ENCODE peak calls at places on chromosomes 5 and 9, in nine cellular contexts. One of them, this sample, is unnamed.

GRCh38 chr9:120109242-120109641 is 470.7 kb downstream of the CDK5RAP2 start:
- DNase-seq in cardiac muscle cell: no peak
- DNase-seq in lung: no peak
- DNase-seq in IMR-90: no peak
- DNase-seq in AG04450: no peak
- DNase-seq in endothelial cell of umbilical vein: no peak
- DNase-seq in CD8-positive, alpha-beta T cell: no peak
- DNase-seq in tibial artery: no peak
- DNase-seq in fibroblast of lung: no peak
- DNase-seq in this sample: no peak

GRCh38 chr9:127976498-127976897 is 4.3 kb downstream of the EEIG1 start:
- DNase-seq in tibial artery: no peak
- DNase-seq in cardiac muscle cell: no peak
- DNase-seq in AG04450: no peak
- DNase-seq in CD8-positive, alpha-beta T cell: no peak
- DNase-seq in IMR-90: no peak
- DNase-seq in lung: peak
- DNase-seq in endothelial cell of umbilical vein: no peak
- DNase-seq in fibroblast of lung: no peak
- DNase-seq in this sample: peak

GRCh38 chr5:137891849-137892248 is 2.6 kb downstream of the PKD2L2 start:
- DNase-seq in AG04450: no peak
- DNase-seq in endothelial cell of umbilical vein: no peak
- DNase-seq in cardiac muscle cell: no peak
- DNase-seq in fibroblast of lung: no peak
- DNase-seq in lung: no peak
- DNase-seq in CD8-positive, alpha-beta T cell: no peak
- DNase-seq in tibial artery: no peak
- DNase-seq in IMR-90: no peak
- DNase-seq in this sample: no peak

GRCh38 chr9:132627120-132627519 is 42.7 kb downstream of the DDX31 start:
- DNase-seq in fibroblast of lung: no peak
- DNase-seq in CD8-positive, alpha-beta T cell: no peak
- DNase-seq in lung: no peak
- DNase-seq in cardiac muscle cell: no peak
- DNase-seq in endothelial cell of umbilical vein: no peak
- DNase-seq in IMR-90: no peak
- DNase-seq in AG04450: no peak
- DNase-seq in tibial artery: no peak
- DNase-seq in this sample: no peak

GRCh38 chr5:72658767-72659540 is 151.7 kb upstream of the ZNF366 start:
- DNase-seq in endothelial cell of umbilical vein: no peak
- DNase-seq in cardiac muscle cell: no peak
- DNase-seq in fibroblast of lung: no peak
- DNase-seq in tibial artery: no peak
- DNase-seq in AG04450: no peak
- DNase-seq in CD8-positive, alpha-beta T cell: no peak
- DNase-seq in IMR-90: peak
- DNase-seq in lung: no peak
- DNase-seq in this sample: no peak

GRCh38 chr5:101977729-101978345 is 318.2 kb downstream of the SLCO4C1 start:
- DNase-seq in IMR-90: peak
- DNase-seq in endothelial cell of umbilical vein: peak
- DNase-seq in AG04450: peak
- DNase-seq in cardiac muscle cell: peak
- DNase-seq in tibial artery: no peak
- DNase-seq in CD8-positive, alpha-beta T cell: no peak
- DNase-seq in fibroblast of lung: peak
- DNase-seq in lung: no peak
- DNase-seq in this sample: no peak

GRCh38 chr5:133327946-133328401 is 276.2 kb downstream of the HSPA4 start:
- DNase-seq in IMR-90: no peak
- DNase-seq in CD8-positive, alpha-beta T cell: no peak
- DNase-seq in cardiac muscle cell: no peak
- DNase-seq in endothelial cell of umbilical vein: no peak
- DNase-seq in lung: no peak
- DNase-seq in tibial artery: no peak
- DNase-seq in fibroblast of lung: no peak
- DNase-seq in AG04450: no peak
- DNase-seq in this sample: no peak

GRCh38 chr5:37668524-37669047 is 171.3 kb downstream of the GDNF start:
- DNase-seq in cardiac muscle cell: peak
- DNase-seq in IMR-90: peak
- DNase-seq in tibial artery: no peak
- DNase-seq in CD8-positive, alpha-beta T cell: no peak
- DNase-seq in lung: peak
- DNase-seq in AG04450: peak
- DNase-seq in fibroblast of lung: peak
- DNase-seq in endothelial cell of umbilical vein: peak
- DNase-seq in this sample: no peak

GRCh38 chr5:69512740-69513260 is 20.2 kb downstream of the OCLN start:
- DNase-seq in fibroblast of lung: peak
- DNase-seq in lung: no peak
- DNase-seq in endothelial cell of umbilical vein: peak
- DNase-seq in cardiac muscle cell: peak
- DNase-seq in CD8-positive, alpha-beta T cell: no peak
- DNase-seq in IMR-90: peak
- DNase-seq in tibial artery: no peak
- DNase-seq in AG04450: peak
- DNase-seq in this sample: no peak

GRCh38 chr9:98538626-98539031 is 170.1 kb downstream of the GABBR2 start:
- DNase-seq in fibroblast of lung: peak
- DNase-seq in lung: peak
- DNase-seq in endothelial cell of umbilical vein: no peak
- DNase-seq in IMR-90: peak
- DNase-seq in tibial artery: no peak
- DNase-seq in AG04450: no peak
- DNase-seq in CD8-positive, alpha-beta T cell: no peak
- DNase-seq in cardiac muscle cell: peak
- DNase-seq in this sample: no peak

GRCh38 chr9:1125741-1126140 is 75.6 kb downstream of the DMRT2 start:
- DNase-seq in endothelial cell of umbilical vein: no peak
- DNase-seq in AG04450: no peak
- DNase-seq in IMR-90: peak
- DNase-seq in fibroblast of lung: no peak
- DNase-seq in cardiac muscle cell: peak
- DNase-seq in lung: no peak
- DNase-seq in tibial artery: no peak
- DNase-seq in CD8-positive, alpha-beta T cell: no peak
- DNase-seq in this sample: no peak

GRCh38 chr5:4561403-4561802 is 578.7 kb upstream of the ADAMTS16 start:
- DNase-seq in tibial artery: no peak
- DNase-seq in cardiac muscle cell: no peak
- DNase-seq in fibroblast of lung: no peak
- DNase-seq in AG04450: no peak
- DNase-seq in endothelial cell of umbilical vein: no peak
- DNase-seq in IMR-90: no peak
- DNase-seq in CD8-positive, alpha-beta T cell: no peak
- DNase-seq in lung: no peak
- DNase-seq in this sample: no peak
- H3K4me3 ChIP-seq in tibial artery: no peak
- H3K4me3 ChIP-seq in cardiac muscle cell: no peak
- H3K4me3 ChIP-seq in fibroblast of lung: no peak
- H3K4me3 ChIP-seq in AG04450: no peak
- H3K4me3 ChIP-seq in endothelial cell of umbilical vein: no peak
- H3K4me3 ChIP-seq in IMR-90: no peak
- H3K4me3 ChIP-seq in CD8-positive, alpha-beta T cell: no peak
- H3K4me3 ChIP-seq in lung: no peak
- H3K4me3 ChIP-seq in this sample: no peak

GRCh38 chr9:114344692-114345091 is 15.0 kb downstream of the ORM2 start:
- DNase-seq in CD8-positive, alpha-beta T cell: no peak
- DNase-seq in cardiac muscle cell: no peak
- DNase-seq in fibroblast of lung: no peak
- DNase-seq in endothelial cell of umbilical vein: no peak
- DNase-seq in tibial artery: no peak
- DNase-seq in AG04450: no peak
- DNase-seq in IMR-90: no peak
- DNase-seq in lung: no peak
- DNase-seq in this sample: no peak
- H3K27ac ChIP-seq in CD8-positive, alpha-beta T cell: no peak
- H3K27ac ChIP-seq in cardiac muscle cell: no peak
- H3K27ac ChIP-seq in fibroblast of lung: no peak
- H3K27ac ChIP-seq in endothelial cell of umbilical vein: no peak
- H3K27ac ChIP-seq in tibial artery: no peak
- H3K27ac ChIP-seq in AG04450: no peak
- H3K27ac ChIP-seq in IMR-90: no peak
- H3K27ac ChIP-seq in lung: no peak
- H3K27ac ChIP-seq in this sample: no peak

DNA sequence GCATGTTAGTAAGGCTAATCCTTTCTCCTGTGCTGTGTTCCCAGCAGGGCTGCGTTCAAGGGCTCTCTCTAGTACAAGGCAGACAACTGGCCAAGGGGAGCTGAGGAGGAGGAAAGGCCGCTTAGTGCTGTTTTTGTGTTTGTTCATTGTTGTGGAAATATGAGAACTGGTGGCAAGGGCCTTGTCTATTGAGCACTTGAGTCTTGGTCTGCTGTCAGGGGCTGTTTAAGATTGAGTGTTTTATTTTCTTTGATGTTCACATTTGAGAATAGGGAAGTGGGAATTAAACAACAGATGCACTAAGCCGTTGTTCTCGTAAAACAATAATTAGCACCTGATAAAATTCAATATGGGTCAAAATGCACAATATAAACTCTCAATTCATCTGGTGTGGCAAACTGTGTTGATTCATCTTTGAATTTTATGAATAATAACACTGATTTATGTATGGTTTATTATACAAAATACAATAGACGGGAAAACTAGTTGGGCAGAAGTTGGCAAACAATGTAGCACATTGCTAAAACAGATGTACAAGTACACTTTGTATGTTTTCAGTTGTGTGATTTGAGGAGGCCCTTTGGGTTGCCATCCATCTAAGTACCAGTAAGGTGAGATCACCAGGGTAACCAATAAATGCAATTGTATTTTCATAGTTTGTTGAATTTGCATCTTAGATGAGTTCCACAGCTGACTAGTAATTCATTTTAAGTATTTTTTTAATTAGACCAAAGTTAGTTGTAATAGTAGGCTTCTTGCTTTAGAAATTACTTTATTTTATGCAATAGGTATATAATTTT is 97.6 kb upstream of the GRHPR start:
- DNase-seq in fibroblast of lung: peak
- DNase-seq in CD8-positive, alpha-beta T cell: no peak
- DNase-seq in AG04450: no peak
- DNase-seq in IMR-90: no peak
- DNase-seq in endothelial cell of umbilical vein: no peak
- DNase-seq in cardiac muscle cell: no peak
- DNase-seq in tibial artery: no peak
- DNase-seq in lung: no peak
- DNase-seq in this sample: no peak
- H3K4me3 ChIP-seq in fibroblast of lung: no peak
- H3K4me3 ChIP-seq in CD8-positive, alpha-beta T cell: no peak
- H3K4me3 ChIP-seq in AG04450: no peak
- H3K4me3 ChIP-seq in IMR-90: no peak
- H3K4me3 ChIP-seq in endothelial cell of umbilical vein: no peak
- H3K4me3 ChIP-seq in cardiac muscle cell: no peak
- H3K4me3 ChIP-seq in tibial artery: no peak
- H3K4me3 ChIP-seq in lung: no peak
- H3K4me3 ChIP-seq in this sample: no peak

DNA sequence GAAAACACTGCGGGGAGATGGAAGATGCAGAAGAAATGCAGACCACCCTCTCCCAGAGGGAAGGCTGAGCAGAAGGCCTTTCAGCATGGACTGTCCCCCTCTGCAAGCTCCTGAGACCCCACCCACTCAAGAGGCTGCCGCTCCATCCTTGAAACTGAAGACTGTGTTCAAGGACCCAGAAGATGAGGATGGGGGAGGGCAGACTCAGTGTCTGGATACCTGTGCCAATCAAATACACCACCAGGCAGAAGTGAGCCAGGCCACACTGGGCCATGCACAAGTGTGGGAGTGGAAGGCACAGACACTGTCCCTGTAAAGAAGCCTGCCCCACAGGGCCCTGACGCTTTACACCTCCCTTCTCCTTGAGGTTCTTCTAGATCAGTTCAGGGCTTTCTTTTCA is 40.0 kb upstream of the IPPK start:
- DNase-seq in endothelial cell of umbilical vein: no peak
- DNase-seq in tibial artery: no peak
- DNase-seq in CD8-positive, alpha-beta T cell: no peak
- DNase-seq in lung: no peak
- DNase-seq in AG04450: no peak
- DNase-seq in cardiac muscle cell: no peak
- DNase-seq in fibroblast of lung: no peak
- DNase-seq in IMR-90: no peak
- DNase-seq in this sample: no peak
- H3K27ac ChIP-seq in endothelial cell of umbilical vein: no peak
- H3K27ac ChIP-seq in tibial artery: no peak
- H3K27ac ChIP-seq in CD8-positive, alpha-beta T cell: no peak
- H3K27ac ChIP-seq in lung: no peak
- H3K27ac ChIP-seq in AG04450: no peak
- H3K27ac ChIP-seq in cardiac muscle cell: no peak
- H3K27ac ChIP-seq in fibroblast of lung: no peak
- H3K27ac ChIP-seq in IMR-90: no peak
- H3K27ac ChIP-seq in this sample: no peak

GRCh38 chr9:36192196-36192595 is 1.5 kb downstream of the CLTA start:
- DNase-seq in tibial artery: no peak
- DNase-seq in fibroblast of lung: peak
- DNase-seq in CD8-positive, alpha-beta T cell: no peak
- DNase-seq in endothelial cell of umbilical vein: peak
- DNase-seq in lung: no peak
- DNase-seq in AG04450: no peak
- DNase-seq in IMR-90: peak
- DNase-seq in cardiac muscle cell: no peak
- DNase-seq in this sample: no peak

GRCh38 chr9:36191290-36191645 is 547 bp downstream of the CLTA start:
- DNase-seq in CD8-positive, alpha-beta T cell: peak
- DNase-seq in cardiac muscle cell: peak
- DNase-seq in endothelial cell of umbilical vein: peak
- DNase-seq in lung: peak
- DNase-seq in tibial artery: no peak
- DNase-seq in IMR-90: no peak
- DNase-seq in fibroblast of lung: peak
- DNase-seq in AG04450: no peak
- DNase-seq in this sample: no peak

GRCh38 chr9:36191696-36192095 is 975 bp downstream of the CLTA start:
- DNase-seq in tibial artery: no peak
- DNase-seq in endothelial cell of umbilical vein: peak
- DNase-seq in IMR-90: no peak
- DNase-seq in fibroblast of lung: no peak
- DNase-seq in AG04450: no peak
- DNase-seq in CD8-positive, alpha-beta T cell: no peak
- DNase-seq in cardiac muscle cell: no peak
- DNase-seq in lung: no peak
- DNase-seq in this sample: no peak

GRCh38 chr9:36194326-36195000 is 3.7 kb downstream of the CLTA start:
- DNase-seq in CD8-positive, alpha-beta T cell: no peak
- DNase-seq in tibial artery: no peak
- DNase-seq in lung: no peak
- DNase-seq in fibroblast of lung: peak
- DNase-seq in endothelial cell of umbilical vein: no peak
- DNase-seq in AG04450: no peak
- DNase-seq in IMR-90: peak
- DNase-seq in cardiac muscle cell: no peak
- DNase-seq in this sample: no peak

GRCh38 chr9:36193049-36193448 is 2.3 kb downstream of the CLTA start:
- DNase-seq in tibial artery: no peak
- DNase-seq in endothelial cell of umbilical vein: peak
- DNase-seq in IMR-90: peak
- DNase-seq in fibroblast of lung: peak
- DNase-seq in CD8-positive, alpha-beta T cell: no peak
- DNase-seq in cardiac muscle cell: no peak
- DNase-seq in lung: no peak
- DNase-seq in AG04450: no peak
- DNase-seq in this sample: no peak
- H3K4me3 ChIP-seq in tibial artery: peak
- H3K4me3 ChIP-seq in endothelial cell of umbilical vein: peak
- H3K4me3 ChIP-seq in IMR-90: peak
- H3K4me3 ChIP-seq in fibroblast of lung: peak
- H3K4me3 ChIP-seq in CD8-positive, alpha-beta T cell: peak
- H3K4me3 ChIP-seq in cardiac muscle cell: peak
- H3K4me3 ChIP-seq in lung: no peak
- H3K4me3 ChIP-seq in AG04450: peak
- H3K4me3 ChIP-seq in this sample: peak

GRCh38 chr5:82164109-82164956 is 113.8 kb downstream of the RPS23 start:
- DNase-seq in IMR-90: peak
- DNase-seq in lung: no peak
- DNase-seq in cardiac muscle cell: peak
- DNase-seq in endothelial cell of umbilical vein: peak
- DNase-seq in AG04450: peak
- DNase-seq in CD8-positive, alpha-beta T cell: no peak
- DNase-seq in fibroblast of lung: peak
- DNase-seq in tibial artery: no peak
- DNase-seq in this sample: no peak
- H3K27ac ChIP-seq in IMR-90: no peak
- H3K27ac ChIP-seq in lung: no peak
- H3K27ac ChIP-seq in cardiac muscle cell: no peak
- H3K27ac ChIP-seq in endothelial cell of umbilical vein: peak
- H3K27ac ChIP-seq in AG04450: peak
- H3K27ac ChIP-seq in CD8-positive, alpha-beta T cell: no peak
- H3K27ac ChIP-seq in fibroblast of lung: peak
- H3K27ac ChIP-seq in tibial artery: peak
- H3K27ac ChIP-seq in this sample: peak